ENCODE peak calls at places on chromosome 2, in nine cellular contexts. K is Peyer's patch; I is KG1; U is stimulated activated CD8-positive, alpha-beta memory T cell treated with anti-CD3 and anti-CD28 coated beads, Interleukin-4, amount 100 ng/mL, for 1 hour; R is posterior vena cava; B is activated naive CD4-positive, alpha-beta T cell; S is EL; V is iris pigment epithelial cell; Y is NCI-H1417. W is an unnamed sample.

GRCh38 chr2:65796259-65796658 is 363.9 kb upstream of the SPRED2 start:
- DNase-seq in V (no peak), B (no peak), Y (no peak), S (no peak), U (no peak), I (no peak), R (no peak), K (no peak), W (no peak)

GRCh38 chr2:113156278-113157107 is 17.3 kb upstream of the PSD4 start:
- DNase-seq in I (no peak), U (no peak), R (no peak), S (no peak), B (no peak), V (no peak), Y (no peak), K (no peak), W (no peak)

GRCh38 chr2:70516596-70516995 is 37.0 kb downstream of the TGFA start:
- DNase-seq in Y (no peak), B (no peak), S (peak), V (no peak), K (no peak), R (no peak), U (no peak), I (no peak), W (peak)

GRCh38 chr2:190655570-190655969 is 6.7 kb downstream of the NAB1 start:
- DNase-seq in B (no peak), R (no peak), V (no peak), K (no peak), Y (no peak), U (no peak), I (no peak), S (no peak), W (no peak)

GRCh38 chr2:215052810-215053209 is 85.6 kb downstream of the ABCA12 start:
- DNase-seq in I (no peak), V (no peak), S (no peak), R (no peak), Y (no peak), U (no peak), B (no peak), K (no peak), W (no peak)

GRCh38 chr2:12363138-12363537 is 353.6 kb upstream of the TRIB2 start:
- DNase-seq in R (no peak), S (no peak), B (no peak), U (no peak), Y (no peak), V (no peak), I (no peak), K (no peak), W (no peak)

GRCh38 chr2:27081984-27082772 is 3.8 kb downstream of the EMILIN1 start:
- DNase-seq in Y (no peak), K (no peak), R (no peak), B (no peak), I (no peak), U (no peak), S (no peak), V (no peak), W (no peak)

GRCh38 chr2:121324601-121325000 is 39.6 kb upstream of the TFCP2L1 start:
- DNase-seq in S (no peak), U (no peak), V (no peak), R (no peak), K (peak), I (no peak), Y (no peak), B (no peak), W (no peak)

GRCh38 chr2:20095469-20095868 is 44.0 kb upstream of the LAPTM4A start:
- DNase-seq in S (no peak), V (no peak), U (no peak), I (no peak), B (no peak), K (no peak), R (no peak), Y (no peak), W (no peak)

W was measured in astrocyte of the hippocampus.